ENCODE peak calls at places on chromosomes 3 and 15, in five cellular contexts. S, A, E, F and V are unnamed samples.

GRCh38 chr3:25468866-25469319 is 40.8 kb downstream of the RARB start:
- DNase-seq in S (peak; percentile 84), A (no peak), E (peak; percentile 62), F (peak; percentile 72), V (no peak)

GRCh38 chr15:30791239-30791638 is 112.5 kb upstream of the FAN1 start:
- DNase-seq in S (no peak), A (no peak), E (no peak), F (no peak), V (no peak)

GRCh38 chr15:43915820-43916660 is 89.2 kb downstream of the WDR76 start:
- DNase-seq in S (no peak), A (no peak), E (no peak), F (peak; percentile 33), V (no peak)

GRCh38 chr15:73010154-73011152 is 41.8 kb upstream of the NEO1 start:
- DNase-seq in S (no peak), A (no peak), E (no peak), F (no peak), V (no peak)

GRCh38 chr3:141764041-141764440 is 833 bp downstream of the GRK7 start:
- DNase-seq in S (no peak), A (no peak), E (no peak), F (no peak), V (no peak)

GRCh38 chr15:99248000-99248727 is 1.2 kb downstream of the TTC23 start:
- DNase-seq in S (no peak), A (no peak), E (no peak), F (no peak), V (no peak)

GRCh38 chr3:87810427-87810826 is 248.4 kb downstream of the CGGBP1 start:
- DNase-seq in S (no peak), A (no peak), E (no peak), F (no peak), V (no peak)

GRCh38 chr3:127206611-127207516 is 13.9 kb downstream of the PRR23E start:
- DNase-seq in S (peak; percentile 45), A (no peak), E (no peak), F (peak; percentile 2), V (no peak)

GRCh38 chr3:159263750-159264561 is 462.1 kb downstream of the MFSD1 start:
- DNase-seq in S (no peak), A (peak; percentile 18), E (no peak), F (no peak), V (no peak)

GRCh38 chr3:171458857-171459129 is 1.4 kb downstream of the TNIK start:
- DNase-seq in S (no peak), A (no peak), E (no peak), F (no peak), V (no peak)

GRCh38 chr3:25047058-25047457 is 381.0 kb upstream of the RARB start:
- DNase-seq in S (no peak), A (no peak), E (no peak), F (no peak), V (no peak)

GRCh38 chr15:29135266-29135665 is 134.4 kb downstream of the NSMCE3 start:
- DNase-seq in S (no peak), A (no peak), E (no peak), F (no peak), V (no peak)

GRCh38 chr3:32376098-32376497 is 15.6 kb upstream of the CMTM7 start:
- DNase-seq in S (no peak), A (peak; percentile 37), E (no peak), F (no peak), V (no peak)

GRCh38 chr15:59553879-59554735 is 57.5 kb upstream of the GCNT3 start:
- DNase-seq in S (no peak), A (peak; percentile 71), E (no peak), F (no peak), V (no peak)

GRCh38 chr15:66951531-66951930 is 113.9 kb upstream of the SMAD3 start:
- DNase-seq in S (no peak), A (no peak), E (no peak), F (no peak), V (no peak)

GRCh38 chr15:68483165-68483564 is 51.2 kb upstream of the ITGA11 start:
- DNase-seq in S (no peak), A (no peak), E (no peak), F (no peak), V (no peak)

GRCh38 chr3:9064251-9064650 is 101.0 kb upstream of the RAD18 start:
- DNase-seq in S (no peak), A (no peak), E (no peak), F (no peak), V (no peak)

DNA sequence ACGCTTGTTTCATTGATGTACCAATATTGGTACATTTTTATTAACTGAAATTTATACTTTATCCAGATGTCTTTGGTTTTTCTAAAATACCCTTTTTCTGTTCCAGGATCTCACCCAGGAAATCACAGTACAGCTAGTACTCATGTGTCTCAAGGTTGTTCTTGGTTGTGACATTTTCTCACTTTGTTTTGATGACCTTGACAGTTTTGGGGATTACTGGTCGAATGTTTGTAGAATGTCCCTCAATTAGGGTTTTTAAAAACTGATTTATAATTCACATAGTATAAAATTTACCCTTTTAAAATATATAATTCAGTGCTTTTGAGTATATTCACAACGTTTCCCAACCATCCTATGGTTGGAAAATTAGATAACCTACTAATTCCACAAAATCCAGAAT is 6.3 kb upstream of the SNRPN start:
- DNase-seq in S (no peak), A (no peak), E (no peak), F (no peak), V (no peak)
- H3K4me1 ChIP-seq in S (no peaks in the 10 kb centered on the region), A (no peaks in the 10 kb centered on the region), E (no peaks in the 10 kb centered on the region), F (peaks cover 3% of the 10 kb centered on the region), V (peaks cover 19% of the 10 kb centered on the region)

GRCh38 chr15:80654299-80654698 is 40.8 kb upstream of the ABHD17C start:
- DNase-seq in S (no peak), A (no peak), E (no peak), F (no peak), V (no peak)

GRCh38 chr15:80662756-80663553 is 32.2 kb upstream of the ABHD17C start:
- DNase-seq in S (no peak), A (no peak), E (no peak), F (no peak), V (no peak)

GRCh38 chr15:80660114-80660513 is 35.0 kb upstream of the ABHD17C start:
- DNase-seq in S (no peak), A (no peak), E (no peak), F (no peak), V (no peak)

GRCh38 chr15:80662129-80662528 is 33.0 kb upstream of the ABHD17C start:
- DNase-seq in S (no peak), A (no peak), E (no peak), F (no peak), V (no peak)

DNA sequence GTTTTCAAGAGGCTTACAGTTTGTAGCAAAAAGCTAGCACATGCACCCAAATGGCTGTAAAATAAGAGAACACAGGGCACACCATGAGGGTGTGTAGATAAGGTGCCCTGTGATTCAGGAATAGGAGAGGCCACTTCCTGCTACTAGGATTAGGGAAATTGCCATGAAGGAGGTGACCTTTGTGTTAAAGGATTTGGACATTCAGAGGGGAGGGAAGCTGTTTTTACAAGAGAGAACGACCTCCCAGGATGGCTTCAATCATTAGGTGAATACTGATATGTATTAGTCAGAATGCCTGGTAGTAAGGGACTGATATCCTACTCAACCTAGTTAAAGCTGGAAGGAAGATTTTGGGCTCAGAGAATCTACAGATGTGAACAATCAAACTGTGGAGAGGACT is 35.7 kb upstream of the ABHD17C start:
- DNase-seq in S (no peak), A (no peak), E (no peak), F (no peak), V (no peak)
- H3K9me3 ChIP-seq in S (no peaks in the 10 kb centered on the region), A (no peaks in the 10 kb centered on the region), E (no peaks in the 10 kb centered on the region), F (no peaks in the 10 kb centered on the region), V (no peaks in the 10 kb centered on the region)

DNA sequence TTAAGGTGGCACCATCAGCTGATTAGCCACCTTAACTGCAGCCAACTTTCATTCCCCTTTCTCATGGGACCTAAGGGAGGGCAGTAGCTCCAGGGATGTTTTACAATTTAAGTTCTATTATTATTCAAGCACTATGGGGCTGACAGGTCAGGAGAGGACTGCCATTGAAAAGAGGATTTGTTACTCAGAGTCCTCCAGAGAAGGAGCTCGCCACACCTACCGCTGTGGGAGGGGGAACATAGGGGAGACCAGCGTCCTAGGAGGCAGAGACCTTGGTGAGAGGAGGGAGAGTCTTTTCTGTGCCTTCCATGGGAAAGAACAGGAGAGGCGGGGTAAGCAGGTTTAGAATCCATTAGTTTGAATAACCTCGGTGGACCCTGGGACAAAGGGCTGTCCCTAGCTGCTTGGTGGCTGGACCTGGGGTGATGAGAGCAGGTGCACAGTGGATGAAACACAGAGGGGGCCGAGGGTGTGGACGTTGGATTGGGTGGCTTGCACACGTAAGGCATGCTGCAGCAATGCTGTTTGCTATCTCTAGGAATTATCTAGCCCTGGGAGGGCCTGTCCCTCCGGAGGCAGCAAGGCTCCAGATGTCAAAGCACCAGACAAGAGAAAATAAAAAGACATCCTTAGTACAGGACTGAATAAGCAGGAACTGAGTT is 14.2 kb downstream of the ATP10A start:
- DNase-seq in S (no peak), A (no peak), E (no peak), F (no peak), V (no peak)
- H3K4me1 ChIP-seq in S (peaks cover 40% of the 10 kb centered on the region), A (peaks cover 49% of the 10 kb centered on the region), E (peaks cover 7% of the 10 kb centered on the region), F (peaks cover 65% of the 10 kb centered on the region), V (peaks cover 95% of the 10 kb centered on the region)

DNA sequence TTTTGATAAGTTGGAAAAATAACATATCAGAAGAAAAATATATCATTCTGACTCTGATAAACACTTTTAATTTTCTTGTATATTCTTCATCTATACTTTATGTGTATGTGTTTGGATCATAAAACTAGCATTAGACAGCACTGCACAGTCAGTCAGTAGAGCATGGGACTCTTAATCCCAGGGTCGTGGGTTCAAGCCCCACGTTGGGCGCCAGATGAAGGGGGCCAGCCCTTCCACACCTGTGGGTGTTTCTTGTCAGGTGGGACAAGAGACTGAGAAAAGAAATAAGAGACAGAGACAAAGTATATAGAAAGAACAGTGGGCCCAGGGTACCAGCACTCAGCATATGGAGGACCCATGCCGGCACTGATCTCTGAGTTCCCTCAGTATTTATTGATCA is 546.0 kb upstream of the NR2F2 start:
- DNase-seq in S (no peak), A (no peak), E (no peak), F (no peak), V (no peak)
- H3K9me3 ChIP-seq in S (peaks cover 18% of the 10 kb centered on the region), A (peaks cover 5% of the 10 kb centered on the region), E (peaks cover 25% of the 10 kb centered on the region), F (peaks cover 9% of the 10 kb centered on the region), V (peaks cover 31% of the 10 kb centered on the region)

GRCh38 chr15:91921188-91921820 is 67.8 kb downstream of the SLCO3A1 start:
- DNase-seq in S (no peak), A (no peak), E (no peak), F (no peak), V (no peak)
- H3K4me1 ChIP-seq in S (peaks cover 39% of the 10 kb centered on the region), A (no peaks in the 10 kb centered on the region), E (peaks cover 10% of the 10 kb centered on the region), F (peaks cover 35% of the 10 kb centered on the region), V (peaks cover 18% of the 10 kb centered on the region)

DNA sequence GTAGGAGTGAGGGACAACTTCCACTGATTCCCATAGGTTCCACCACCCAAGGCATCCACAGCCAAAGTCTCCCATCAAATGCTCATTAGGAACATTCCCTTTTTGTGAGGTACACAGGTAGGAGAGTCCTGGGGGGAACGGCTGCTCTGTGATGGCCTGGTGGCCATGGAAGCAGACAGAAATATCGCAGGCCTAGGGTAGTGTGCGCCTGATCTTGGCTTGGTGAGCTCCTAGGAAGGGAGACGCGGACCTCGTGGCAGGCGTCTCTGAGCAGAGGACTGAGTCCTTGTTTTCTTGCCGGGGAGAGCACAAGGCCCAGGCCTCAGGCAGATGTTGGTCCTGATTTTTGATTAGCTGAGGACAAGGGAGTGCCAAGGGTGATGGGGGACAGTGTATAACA is 99.5 kb downstream of the SNRPN start:
- DNase-seq in S (no peak), A (no peak), E (no peak), F (no peak), V (no peak)
- H3K9me3 ChIP-seq in S (peaks cover 98% of the 10 kb centered on the region), A (peaks cover 66% of the 10 kb centered on the region), E (peaks cover 89% of the 10 kb centered on the region), F (peaks cover 21% of the 10 kb centered on the region), V (peaks cover 100% of the 10 kb centered on the region)